ENCODE peak calls at places on chromosome 20, in four cellular contexts. W, O, S and F are unnamed samples. For H4K20me1, the result is how much of the 10 kb centered on the place peaks cover.

GRCh38 chr20:45783656-45784294 is 7.9 kb downstream of the WFDC3 start:
- DNase-seq in W (no peak), O (no peak), S (no peak), F (no peak)

GRCh38 chr20:45946149-45946970 is 11.9 kb downstream of the PCIF1 start:
- DNase-seq in W (no peak), S (peak), O (peak), F (peak)

GRCh38 chr20:34515484-34516037 is 661 bp upstream of the DYNLRB1 start:
- DNase-seq in O (peak), S (peak), W (peak), F (no peak)

GRCh38 chr20:8209061-8209460 is 77.0 kb downstream of the PLCB1 start:
- DNase-seq in W (no peak), S (peak), O (peak), F (no peak)

GRCh38 chr20:51583499-51583898 is 41.0 kb upstream of the NFATC2 start:
- DNase-seq in O (no peak), W (no peak), S (no peak), F (no peak)

GRCh38 chr20:3430376-3431069 is 23.1 kb upstream of the DNAAF9 start:
- DNase-seq in S (peak), W (no peak), O (no peak), F (peak)

GRCh38 chr20:10502098-10502526 is 67.0 kb downstream of the SLX4IP start:
- DNase-seq in O (no peak), W (no peak), S (no peak), F (no peak)

GRCh38 chr20:59193325-59193724 is 29.7 kb downstream of the ZNF831 start:
- DNase-seq in S (no peak), W (no peak), O (no peak), F (no peak)

GRCh38 chr20:42978184-42978974 is 211.3 kb downstream of the PTPRT start:
- DNase-seq in O (no peak), S (no peak), W (no peak), F (no peak)

GRCh38 chr20:9409981-9410380 is 104.4 kb upstream of the LAMP5 start:
- DNase-seq in O (peak), S (peak), W (no peak), F (peak)

GRCh38 chr20:90651-91050 is 3.2 kb downstream of the DEFB125 start:
- DNase-seq in W (no peak), O (peak), S (no peak), F (no peak)

GRCh38 chr20:542777-543368 is 717 bp downstream of the CSNK2A1 start:
- DNase-seq in W (no peak), O (peak), S (no peak), F (no peak)

GRCh38 chr20:1467355-1468116 is 887 bp upstream of the NSFL1C start:
- DNase-seq in W (peak), S (no peak), O (no peak), F (no peak)

GRCh38 chr20:4009305-4009704 is 6.1 kb downstream of the RNF24 start:
- DNase-seq in W (no peak), S (no peak), O (no peak), F (no peak)

GRCh38 chr20:40811004-40811403 is 122.0 kb upstream of the MAFB start:
- DNase-seq in W (no peak), S (no peak), O (no peak), F (no peak)

GRCh38 chr20:24160563-24161355 is 172.2 kb upstream of the GGTLC1 start:
- DNase-seq in O (peak), S (peak), W (peak), F (peak)

GRCh38 chr20:4014031-4014474 is 1.3 kb downstream of the RNF24 start:
- DNase-seq in S (peak), W (peak), O (peak), F (peak)

GRCh38 chr20:22686097-22686496 is 101.7 kb upstream of the FOXA2 start:
- DNase-seq in O (peak), S (peak), W (peak), F (peak)

GRCh38 chr20:53023717-53024116 is 51.6 kb downstream of the TSHZ2 start:
- DNase-seq in W (no peak), O (peak), S (peak), F (no peak)

GRCh38 chr20:24992420-24993205 is at the start of gene APMAP:
- DNase-seq in S (peak), O (peak), W (peak), F (peak)

GRCh38 chr20:48526936-48527335 is 300.9 kb downstream of the PREX1 start:
- DNase-seq in W (no peak), O (no peak), S (no peak), F (peak)

GRCh38 chr20:15654208-15654649 is 919.0 kb downstream of the KIF16B start:
- DNase-seq in W (peak), O (peak), S (peak), F (no peak)

GRCh38 chr20:6595704-6596103 is 171.8 kb upstream of the BMP2 start:
- DNase-seq in O (no peak), W (no peak), S (peak), F (no peak)

GRCh38 chr20:4814696-4815252 is 93.1 kb downstream of the PRND start:
- DNase-seq in O (no peak), S (no peak), W (no peak), F (peak)

GRCh38 chr20:3423126-3423525 is 15.7 kb upstream of the DNAAF9 start:
- DNase-seq in O (no peak), W (no peak), S (no peak), F (no peak)

GRCh38 chr20:56373942-56374341 is 15.2 kb downstream of the FAM210B start:
- DNase-seq in S (peak), O (peak), W (no peak), F (peak)

GRCh38 chr20:3330046-3330741 is 77.3 kb downstream of the DNAAF9 start:
- DNase-seq in S (no peak), O (peak), W (no peak), F (no peak)

GRCh38 chr20:23782366-23782983 is 31.7 kb upstream of the CST1 start:
- DNase-seq in S (no peak), W (peak), O (peak), F (no peak)

GRCh38 chr20:57265649-57266250 is 691 bp downstream of the BMP7 start:
- DNase-seq in S (no peak), O (no peak), W (peak), F (peak)

GRCh38 chr20:15100506-15101160 is 763.2 kb upstream of the FLRT3 start:
- DNase-seq in S (peak), W (no peak), O (peak), F (no peak)

GRCh38 chr20:58711266-58712051 is 18.9 kb downstream of the NPEPL1 start:
- DNase-seq in W (peak), S (no peak), O (no peak), F (peak)

GRCh38 chr20:60009318-60009717 is 51.1 kb downstream of the CDH26 start:
- DNase-seq in W (no peak), S (no peak), O (no peak), F (no peak)

GRCh38 chr20:45924391-45925261 is 9.9 kb upstream of the PCIF1 start:
- DNase-seq in W (no peak), O (peak), S (peak), F (peak)

GRCh38 chr20:44850272-44850671 is 35.2 kb upstream of the YWHAB start:
- DNase-seq in O (no peak), W (no peak), S (no peak), F (no peak)

GRCh38 chr20:61835301-61835700 is 230.4 kb downstream of the TAF4 start:
- DNase-seq in O (no peak), S (peak), W (no peak), F (peak)

GRCh38 chr20:32775240-32775991 is 13.2 kb downstream of the DNMT3B start:
- DNase-seq in O (no peak), W (no peak), S (no peak), F (no peak)

GRCh38 chr20:11822116-11822794 is 95.4 kb upstream of the BTBD3 start:
- DNase-seq in W (no peak), S (no peak), O (no peak), F (no peak)

GRCh38 chr20:325043-325888 is at the start of gene SOX12:
- DNase-seq in O (peak), W (peak), S (peak), F (peak)

GRCh38 chr20:34582911-34583310 is 24.4 kb downstream of the MAP1LC3A start:
- DNase-seq in W (no peak), S (peak), O (peak), F (no peak)

GRCh38 chr20:44001667-44002596 is 87.3 kb downstream of the TOX2 start:
- DNase-seq in S (no peak), W (no peak), O (no peak), F (no peak)

GRCh38 chr20:29314294-29314693 is 1943.2 kb upstream of the DEFB115 start:
- DNase-seq in S (no peak), O (no peak), W (no peak), F (peak)

GRCh38 chr20:29318871-29319461 is 1938.5 kb upstream of the DEFB115 start:
- DNase-seq in S (no peak), W (no peak), O (no peak), F (no peak)

GRCh38 chr20:29325304-29325640 is 1932.2 kb upstream of the DEFB115 start:
- DNase-seq in S (no peak), O (no peak), W (no peak), F (no peak)

DNA sequence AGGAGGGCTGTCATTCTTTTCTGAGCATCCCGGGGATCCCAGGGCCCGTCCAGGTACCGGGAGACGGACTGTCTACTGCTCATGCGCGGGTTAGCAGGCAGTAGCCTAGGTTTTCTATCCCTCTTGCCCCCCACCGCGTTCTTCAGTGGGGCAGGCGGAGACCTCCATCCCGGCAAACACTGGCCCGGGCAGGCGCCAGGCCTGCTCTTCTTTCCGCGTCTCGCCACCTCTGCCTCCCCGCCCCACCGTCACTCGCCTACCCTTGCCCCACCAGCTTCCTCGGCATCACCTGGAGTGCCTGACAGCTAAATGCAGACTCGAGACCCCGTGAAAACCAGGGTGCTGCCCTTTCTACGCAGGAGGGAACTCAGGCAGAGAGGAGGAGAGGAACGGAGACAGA is 1937.7 kb upstream of the DEFB115 start:
- DNase-seq in S (no peak), O (no peak), W (no peak), F (no peak)
- H2AFZ ChIP-seq in S (no peak), O (no peak), W (no peak), F (no peak)

GRCh38 chr20:38159539-38159938 is 5.5 kb downstream of the TGM2 start:
- DNase-seq in S (no peak), W (no peak), O (no peak), F (no peak)

GRCh38 chr20:38156888-38157634 is 8.0 kb downstream of the TGM2 start:
- DNase-seq in O (peak), W (no peak), S (peak), F (peak)

GRCh38 chr20:38156280-38156679 is 8.8 kb downstream of the TGM2 start:
- DNase-seq in O (no peak), W (no peak), S (no peak), F (no peak)

GRCh38 chr20:38158701-38159325 is 6.3 kb downstream of the TGM2 start:
- DNase-seq in W (no peak), S (no peak), O (no peak), F (no peak)

GRCh38 chr20:38157635-38158495 is 7.2 kb downstream of the TGM2 start:
- DNase-seq in S (peak), O (no peak), W (no peak), F (no peak)
- H4K20me1 ChIP-seq in S (under half), O (under half), W (under half), F (under half)

GRCh38 chr20:50281831-50282591 is 91.4 kb downstream of the CEBPB start:
- DNase-seq in O (no peak), S (no peak), W (no peak), F (peak)

GRCh38 chr20:50282592-50283241 is 92.1 kb downstream of the CEBPB start:
- DNase-seq in O (no peak), W (no peak), S (no peak), F (peak)

GRCh38 chr20:50279988-50280850 is 89.6 kb downstream of the CEBPB start:
- DNase-seq in O (no peak), W (no peak), S (no peak), F (peak)

GRCh38 chr20:50278684-50279531 is 88.3 kb downstream of the CEBPB start:
- DNase-seq in W (no peak), O (peak), S (no peak), F (peak)

GRCh38 chr20:50280851-50281655 is 90.4 kb downstream of the CEBPB start:
- DNase-seq in O (no peak), S (no peak), W (no peak), F (peak)
- H2AFZ ChIP-seq in O (no peak), S (no peak), W (no peak), F (no peak)

GRCh38 chr20:63617092-63617875 is 9.6 kb downstream of the GMEB2 start:
- DNase-seq in W (no peak), O (no peak), S (no peak), F (peak)

GRCh38 chr20:63619505-63619904 is 7.4 kb downstream of the GMEB2 start:
- DNase-seq in O (no peak), W (no peak), S (no peak), F (no peak)

GRCh38 chr20:63619086-63619485 is 7.8 kb downstream of the GMEB2 start:
- DNase-seq in W (no peak), S (no peak), O (no peak), F (no peak)

GRCh38 chr20:63617876-63618265 is 9.0 kb downstream of the GMEB2 start:
- DNase-seq in S (no peak), W (no peak), O (no peak), F (peak)

GRCh38 chr20:63618291-63618980 is 8.5 kb downstream of the GMEB2 start:
- DNase-seq in O (no peak), S (no peak), W (no peak), F (peak)
- H4K20me1 ChIP-seq in O (under half), S (under half), W (under half), F (under half)